ENCODE peak calls at places on chromosomes 2 and 18, in six cellular contexts. W is heart left ventricle, T is body of pancreas, Z is NB4, A is HepG2, N is upper lobe of left lung. H is an unnamed sample.
A peak's percentile ranks its signal among the peaks of the same experiment; 100 is the strongest.

GRCh38 chr18:56351911-56352502 is 286.4 kb downstream of the TXNL1 start:
- DNase-seq in N (no peak), A (no peak), W (no peak), Z (no peak), T (no peak), H (no peak)

GRCh38 chr18:48468151-48468550 is 59.0 kb upstream of the ZBTB7C start:
- DNase-seq in N (no peak), T (no peak), Z (no peak), W (no peak), A (no peak), H (no peak)

GRCh38 chr2:64291181-64291580 is 147.0 kb upstream of the PELI1 start:
- DNase-seq in W (no peak), Z (peak; percentile 39), A (no peak), T (no peak), N (no peak), H (no peak)

GRCh38 chr2:223971-224760 is 39.7 kb downstream of the SH3YL1 start:
- DNase-seq in N (no peak), T (no peak), Z (no peak), W (no peak), A (no peak), H (peak; percentile 37)

GRCh38 chr2:235864746-235865535 is 303.2 kb downstream of the GBX2 start:
- DNase-seq in W (no peak), N (peak; percentile 71), A (no peak), Z (peak; percentile 79), T (no peak), H (no peak)

GRCh38 chr2:218956039-218956438 is 3.4 kb upstream of the CDK5R2 start:
- DNase-seq in Z (no peak), N (no peak), A (no peak), W (no peak), T (no peak), H (no peak)

GRCh38 chr2:129587426-129588064 is 391.9 kb upstream of the RAB6C start:
- DNase-seq in A (no peak), N (peak; percentile 79), T (no peak), Z (no peak), W (no peak), H (peak; percentile 2)

GRCh38 chr18:42545825-42546224 is 569.7 kb downstream of the RIT2 start:
- DNase-seq in N (no peak), A (no peak), T (no peak), Z (peak; percentile 2), W (no peak), H (no peak)

GRCh38 chr2:240095556-240096523 is 40.3 kb downstream of the COPS9 start:
- DNase-seq in N (peak; percentile 52), T (no peak), A (no peak), Z (no peak), W (no peak), H (no peak)

GRCh38 chr2:3605013-3605961 is 10.4 kb downstream of the COLEC11 start:
- DNase-seq in Z (peak; percentile 87), T (peak; percentile 83), W (peak; percentile 53), N (peak; percentile 53), A (peak; percentile 83), H (peak; percentile 71)

GRCh38 chr2:101696272-101697123 is 1.0 kb upstream of the MAP4K4 start:
- DNase-seq in N (no peak), A (no peak), T (peak; percentile 63), Z (no peak), W (peak; percentile 45), H (peak; percentile 40)

GRCh38 chr18:7273301-7273911 is 42.5 kb downstream of the LRRC30 start:
- DNase-seq in T (peak; percentile 39), N (no peak), A (no peak), Z (peak; percentile 84), W (peak; percentile 75), H (no peak)

GRCh38 chr2:33633295-33633694 is 34.2 kb upstream of the FAM98A start:
- DNase-seq in W (no peak), N (no peak), A (no peak), T (no peak), Z (no peak), H (no peak)

GRCh38 chr2:14601070-14601770 is 31.3 kb upstream of the LRATD1 start:
- DNase-seq in Z (no peak), A (no peak), N (no peak), W (peak; percentile 17), T (no peak), H (no peak)

GRCh38 chr18:37955201-37955600 is 389.6 kb upstream of the CELF4 start:
- DNase-seq in T (no peak), A (no peak), N (no peak), Z (no peak), W (no peak), H (no peak)

GRCh38 chr18:27656167-27656778 is 471.2 kb upstream of the CHST9 start:
- DNase-seq in T (no peak), Z (no peak), W (no peak), N (no peak), A (no peak), H (no peak)

GRCh38 chr18:67553471-67553870 is 37.0 kb upstream of the DSEL start:
- DNase-seq in W (no peak), T (no peak), A (no peak), N (no peak), Z (no peak), H (no peak)

GRCh38 chr18:55501594-55502345 is 86.2 kb downstream of the TCF4 start:
- DNase-seq in N (no peak), W (no peak), A (no peak), T (no peak), Z (no peak), H (no peak)

GRCh38 chr2:97969466-97970067 is 26.2 kb downstream of the TMEM131 start:
- DNase-seq in A (peak; percentile 78), T (no peak), W (no peak), Z (no peak), N (no peak), H (peak; percentile 55)

GRCh38 chr2:98300475-98300874 is 45.8 kb upstream of the CNGA3 start:
- DNase-seq in N (no peak), A (no peak), W (no peak), T (no peak), Z (no peak), H (no peak)

DNA sequence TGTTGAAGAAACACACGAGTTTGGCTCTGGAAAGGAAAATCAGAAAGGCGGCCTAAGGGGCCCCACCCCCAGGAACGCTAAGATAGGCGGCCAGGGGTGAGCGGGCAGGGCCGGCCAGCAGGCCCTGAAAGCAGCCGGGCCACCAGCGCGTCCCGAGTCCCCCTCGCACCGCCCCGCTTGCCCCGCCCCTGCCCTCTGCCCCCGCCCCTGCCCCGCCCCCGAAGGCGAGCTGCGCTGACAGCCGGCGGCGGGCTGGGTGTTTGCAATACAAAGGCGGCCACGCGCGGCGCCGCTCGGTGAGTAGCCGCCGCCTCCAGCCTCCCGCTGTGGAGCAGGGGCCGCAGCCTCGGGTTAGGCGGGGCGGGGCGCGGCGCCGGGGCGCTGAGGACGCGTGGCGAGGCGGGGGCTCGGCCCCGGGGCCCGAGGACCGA is at the start of gene LPIN1:
- DNase-seq in A (peak; percentile 70), W (peak; percentile 95), T (peak; percentile 93), N (peak; percentile 98), Z (peak; percentile 91), H (peak; percentile 93)
- TF ChIP-seq POLR2A in A (peak; percentile 30), W (peak; percentile 85), T (peak; percentile 43), N (peak; percentile 74), Z (peak; percentile 37), H (no peak)

DNA sequence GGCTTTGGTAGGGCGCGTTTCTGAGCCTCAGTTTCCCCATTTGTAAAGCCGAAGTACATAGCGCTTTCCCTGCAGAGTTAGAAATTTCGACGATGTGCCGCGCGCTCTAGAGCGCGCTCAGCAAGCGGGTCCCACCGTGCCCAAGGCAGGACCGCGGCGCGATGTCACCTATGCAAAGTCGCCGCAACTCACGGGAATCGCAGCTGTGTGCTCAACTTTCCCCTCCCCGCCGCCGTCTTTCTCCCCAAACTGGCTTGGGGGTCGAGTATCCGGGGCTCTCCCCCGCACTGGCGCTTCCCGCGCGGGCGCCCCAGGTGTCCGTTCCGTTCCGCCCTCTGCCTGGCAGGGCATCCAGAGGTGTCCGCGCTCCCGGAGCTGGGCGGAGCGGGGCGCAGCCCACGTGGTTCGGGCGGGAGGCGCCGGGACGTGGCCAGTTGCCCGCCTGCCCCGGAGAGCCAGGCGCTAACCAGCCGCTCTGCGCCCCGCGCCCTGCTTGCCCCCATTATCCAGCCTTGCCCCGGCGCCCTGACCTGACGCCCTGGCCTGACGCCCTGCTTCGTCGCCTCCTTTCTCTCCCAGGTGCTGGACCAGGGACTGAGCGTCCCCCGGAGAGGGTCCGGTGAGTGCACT is at the start of gene MLPH:
- DNase-seq in A (no peak), T (peak; percentile 81), W (peak; percentile 69), Z (no peak), N (peak; percentile 94), H (no peak)
- TF ChIP-seq POLR2A in A (no peak), T (peak; percentile 65), W (no peak), Z (no peak), N (peak; percentile 51), H (no peak)

GRCh38 chr2:229921101-229921891 is 513 bp downstream of the TRIP12 start:
- DNase-seq in T (peak; percentile 66), Z (peak; percentile 80), A (peak; percentile 80), W (peak; percentile 79), N (no peak), H (peak; percentile 81)
- TF ChIP-seq POLR2A in T (peak; percentile 20), Z (no peak), A (peak; percentile 70), W (no peak), N (no peak), H (no peak)

GRCh38 chr2:241498115-241499070 is 10.0 kb downstream of the STK25 start:
- DNase-seq in A (no peak), Z (no peak), T (no peak), W (no peak), N (peak; percentile 66), H (no peak)
- TF ChIP-seq POLR2A in A (no peak), Z (no peak), T (no peak), W (no peak), N (no peak), H (no peak)

GRCh38 chr18:23689616-23690504 is 607 bp downstream of the LAMA3 start:
- DNase-seq in T (peak; percentile 43), A (no peak), N (peak; percentile 90), Z (no peak), W (no peak), H (no peak)
- TF ChIP-seq POLR2A in T (no peak), A (no peak), N (no peak), Z (no peak), W (no peak), H (no peak)

GRCh38 chr2:207711750-207712487 is 479 bp downstream of the CCNYL1 start:
- DNase-seq in W (peak; percentile 61), T (peak; percentile 65), A (no peak), Z (peak; percentile 72), N (no peak), H (no peak)
- TF ChIP-seq POLR2A in W (no peak), T (no peak), A (no peak), Z (no peak), N (no peak), H (no peak)

H was measured in erythroblast.